ENCODE peak calls at places on chromosomes 12 and 14, in eight cellular contexts. H, Y, S, J, K, I, Q and M are unnamed samples.

GRCh38 chr14:76337619-76338545 is 38.1 kb upstream of the ESRRB start:
- DNase-seq in H (no peak), Y (no peak), S (no peak), J (no peak), K (no peak), I (no peak), Q (no peak), M (no peak)

GRCh38 chr14:22807432-22808087 is 7.7 kb downstream of the SLC7A7 start:
- DNase-seq in H (no peak), Y (no peak), S (no peak), J (no peak), K (no peak), I (no peak), Q (no peak), M (peak; percentile 9)

GRCh38 chr12:66086001-66086400 is 44.5 kb downstream of the LLPH start:
- DNase-seq in H (no peak), Y (no peak), S (no peak), J (no peak), K (no peak), I (no peak), Q (no peak), M (no peak)

GRCh38 chr12:102631274-102631673 is 150.9 kb upstream of the IGF1 start:
- DNase-seq in H (no peak), Y (no peak), S (no peak), J (no peak), K (no peak), I (peak; percentile 82), Q (no peak), M (no peak)

GRCh38 chr12:42299392-42300308 is 26.2 kb downstream of the ZCRB1 start:
- DNase-seq in H (no peak), Y (no peak), S (no peak), J (no peak), K (no peak), I (peak; percentile 80), Q (no peak), M (no peak)

GRCh38 chr12:15591811-15592210 is 197.4 kb downstream of the EPS8 start:
- DNase-seq in H (no peak), Y (no peak), S (no peak), J (no peak), K (no peak), I (no peak), Q (no peak), M (no peak)

GRCh38 chr12:26987634-26988424 is 26.4 kb downstream of the TM7SF3 start:
- DNase-seq in H (no peak), Y (no peak), S (no peak), J (no peak), K (no peak), I (peak; percentile 17), Q (no peak), M (no peak)

GRCh38 chr14:105841022-105842009 is 314.9 kb downstream of the TMEM121 start:
- DNase-seq in H (no peak), Y (no peak), S (no peak), J (no peak), K (no peak), I (no peak), Q (no peak), M (no peak)

GRCh38 chr14:89004195-89004594 is 179.7 kb downstream of the TTC8 start:
- DNase-seq in H (no peak), Y (no peak), S (no peak), J (no peak), K (no peak), I (peak; percentile 78), Q (no peak), M (no peak)

GRCh38 chr12:45407188-45407850 is 191.4 kb downstream of the ANO6 start:
- DNase-seq in H (no peak), Y (peak; percentile 74), S (no peak), J (no peak), K (peak; percentile 29), I (peak; percentile 83), Q (peak; percentile 35), M (no peak)

GRCh38 chr12:129312048-129312447 is 458.8 kb downstream of the GLT1D1 start:
- DNase-seq in H (no peak), Y (no peak), S (no peak), J (no peak), K (no peak), I (no peak), Q (no peak), M (no peak)

GRCh38 chr12:29234965-29235364 is 85.9 kb downstream of the FAR2 start:
- DNase-seq in H (no peak), Y (no peak), S (no peak), J (no peak), K (no peak), I (peak; percentile 11), Q (no peak), M (no peak)

GRCh38 chr12:2250797-2251196 is 198.0 kb downstream of the CACNA1C start:
- DNase-seq in H (no peak), Y (no peak), S (no peak), J (no peak), K (no peak), I (no peak), Q (no peak), M (peak; percentile 77)

GRCh38 chr12:48779869-48780268 is 9.0 kb downstream of the ADCY6 start:
- DNase-seq in H (no peak), Y (peak; percentile 24), S (no peak), J (no peak), K (no peak), I (peak; percentile 62), Q (peak; percentile 69), M (no peak)

GRCh38 chr14:67485501-67486095 is 2.9 kb downstream of the TMEM229B start:
- DNase-seq in H (no peak), Y (no peak), S (no peak), J (no peak), K (no peak), I (no peak), Q (no peak), M (no peak)

GRCh38 chr12:102010265-102010994 is 51.4 kb downstream of the WASHC3 start:
- DNase-seq in H (no peak), Y (no peak), S (no peak), J (no peak), K (no peak), I (no peak), Q (no peak), M (peak; percentile 78)

GRCh38 chr14:99037777-99038176 is 234.2 kb downstream of the BCL11B start:
- DNase-seq in H (no peak), Y (no peak), S (no peak), J (no peak), K (peak; percentile 24), I (no peak), Q (no peak), M (no peak)

GRCh38 chr14:67137744-67138371 is 51.4 kb upstream of the GARIN2 start:
- DNase-seq in H (no peak), Y (no peak), S (no peak), J (no peak), K (no peak), I (peak; percentile 22), Q (no peak), M (no peak)

GRCh38 chr12:20314325-20314724 is 54.0 kb upstream of the PDE3A start:
- DNase-seq in H (no peak), Y (no peak), S (no peak), J (no peak), K (no peak), I (peak; percentile 21), Q (no peak), M (no peak)

GRCh38 chr12:12524128-12524527 is 38.5 kb downstream of the DUSP16 start:
- DNase-seq in H (no peak), Y (no peak), S (no peak), J (no peak), K (no peak), I (no peak), Q (no peak), M (no peak)

GRCh38 chr14:76690502-76691105 is 70.7 kb upstream of the VASH1 start:
- DNase-seq in H (no peak), Y (no peak), S (no peak), J (no peak), K (no peak), I (no peak), Q (no peak), M (no peak)

GRCh38 chr12:14577344-14577743 is 9.7 kb upstream of the PLBD1 start:
- DNase-seq in H (no peak), Y (no peak), S (no peak), J (no peak), K (no peak), I (no peak), Q (no peak), M (no peak)

GRCh38 chr12:109987615-109988014 is 8.6 kb downstream of the GIT2 start:
- DNase-seq in H (no peak), Y (no peak), S (no peak), J (no peak), K (no peak), I (peak; percentile 90), Q (no peak), M (no peak)

GRCh38 chr14:65255583-65256443 is 153.5 kb upstream of the MAX start:
- DNase-seq in H (no peak), Y (no peak), S (peak; percentile 78), J (no peak), K (peak; percentile 86), I (no peak), Q (no peak), M (no peak)
- H3K4me3 ChIP-seq in H (no peak overlapping the region), Y (no peak overlapping the region), S (no peak overlapping the region), J (no peak overlapping the region), K (no peak overlapping the region), I (no peak overlapping the region), Q (no peak overlapping the region), M (no peak overlapping the region)

GRCh38 chr14:51926449-51926848 is 62.9 kb upstream of the RTRAF start:
- DNase-seq in H (no peak), Y (no peak), S (no peak), J (peak; percentile 49), K (no peak), I (no peak), Q (no peak), M (no peak)
- TF ChIP-seq POLR2A in H (no peak), Y (no peak), S (no peak), J (no peak), K (no peak), I (no peak), Q (no peak), M (no peak)

GRCh38 chr14:64082837-64083236 is 211.3 kb downstream of the ESR2 start:
- DNase-seq in H (no peak), Y (peak; percentile 60), S (no peak), J (peak; percentile 73), K (no peak), I (no peak), Q (no peak), M (no peak)
- H3K27ac ChIP-seq in H (no peak overlapping the region), Y (peak overlapping the region; percentile 83), S (no peak overlapping the region), J (peak overlapping the region; percentile 69), K (no peak overlapping the region), I (no peak overlapping the region), Q (peak overlapping the region; percentile 75), M (no peak overlapping the region)

GRCh38 chr14:94143711-94144110 is 14.3 kb upstream of the IFI27L2 start:
- DNase-seq in H (no peak), Y (no peak), S (no peak), J (no peak), K (no peak), I (no peak), Q (no peak), M (no peak)

GRCh38 chr14:94142836-94143235 is 13.4 kb upstream of the IFI27L2 start:
- DNase-seq in H (no peak), Y (no peak), S (no peak), J (no peak), K (no peak), I (no peak), Q (no peak), M (no peak)

GRCh38 chr14:94144765-94145164 is 15.4 kb upstream of the IFI27L2 start:
- DNase-seq in H (no peak), Y (peak; percentile 18), S (peak; percentile 8), J (no peak), K (no peak), I (no peak), Q (no peak), M (no peak)

GRCh38 chr14:94143239-94143638 is 13.8 kb upstream of the IFI27L2 start:
- DNase-seq in H (no peak), Y (no peak), S (peak; percentile 29), J (no peak), K (no peak), I (no peak), Q (no peak), M (no peak)

GRCh38 chr14:94145902-94146527 is 16.6 kb upstream of the IFI27L2 start:
- DNase-seq in H (no peak), Y (no peak), S (no peak), J (no peak), K (no peak), I (no peak), Q (no peak), M (no peak)
- H3K4me3 ChIP-seq in H (no peak overlapping the region), Y (no peak overlapping the region), S (no peak overlapping the region), J (no peak overlapping the region), K (no peak overlapping the region), I (no peak overlapping the region), Q (no peak overlapping the region), M (no peak overlapping the region)